ENCODE peak calls at places on chromosomes 12 and 14, in four cellular contexts. A is epithelial cell of esophagus, M is EH, J is IMR-90. D is an unnamed sample.

GRCh38 chr12:21026302-21026701 is 104.7 kb upstream of the SLCO1B1 start:
- DNase-seq in M (no peak), A (no peak), J (no peak), D (no peak)

GRCh38 chr12:47281667-47282171 is 202.0 kb upstream of the AMIGO2 start:
- DNase-seq in M (peak; percentile 34), A (peak; percentile 56), J (peak; percentile 24), D (peak; percentile 71)

GRCh38 chr12:8844665-8845064 is 22.2 kb downstream of the A2ML1 start:
- DNase-seq in M (no peak), A (no peak), J (peak; percentile 16), D (no peak)

GRCh38 chr12:125193798-125194562 is 128.7 kb downstream of the AACS start:
- DNase-seq in A (peak; percentile 31), J (peak; percentile 24), M (peak; percentile 59), D (peak; percentile 29)

GRCh38 chr14:76456200-76456599 is 80.3 kb downstream of the ESRRB start:
- DNase-seq in J (peak; percentile 8), M (peak; percentile 40), A (peak; percentile 40), D (peak; percentile 24)

GRCh38 chr12:102542816-102543448 is 62.6 kb upstream of the IGF1 start:
- DNase-seq in M (no peak), A (no peak), J (peak; percentile 37), D (no peak)

GRCh38 chr12:85325452-85325851 is 45.4 kb downstream of the ALX1 start:
- DNase-seq in M (no peak), J (no peak), A (no peak), D (no peak)

GRCh38 chr12:24561882-24562760 is 386.8 kb downstream of the BCAT1 start:
- DNase-seq in J (peak; percentile 62), M (peak; percentile 37), A (peak; percentile 25), D (peak; percentile 12)

GRCh38 chr14:105019861-105020814 is 745 bp downstream of the CDCA4 start:
- DNase-seq in A (peak; percentile 49), M (peak; percentile 47), J (peak; percentile 49), D (no peak)

GRCh38 chr12:48856379-48856778 is 4.4 kb upstream of the DDX23 start:
- DNase-seq in M (no peak), A (no peak), J (no peak), D (no peak)

GRCh38 chr12:24960222-24960855 is 11.4 kb upstream of the BCAT1 start:
- DNase-seq in A (peak; percentile 79), J (peak; percentile 72), M (peak; percentile 72), D (peak; percentile 52)

GRCh38 chr12:50390284-50390683 is 6.1 kb downstream of the FAM186A start:
- DNase-seq in J (peak; percentile 95), A (peak; percentile 82), M (peak; percentile 97), D (peak; percentile 92)

GRCh38 chr12:13435535-13435934 is 239.0 kb downstream of the EMP1 start:
- DNase-seq in J (no peak), A (no peak), M (peak; percentile 4), D (no peak)

GRCh38 chr14:91501951-91502930 is 7.9 kb downstream of the PPP4R3A start:
- DNase-seq in M (no peak), A (no peak), J (no peak), D (no peak)

GRCh38 chr12:93378373-93379310 is 917 bp downstream of the NUDT4 start:
- DNase-seq in A (peak; percentile 64), J (peak; percentile 72), M (peak; percentile 85), D (peak; percentile 66)

D was measured in mammary epithelial cell.